ENCODE peak calls at places on chromosomes 16 and 17, in eight cellular contexts. X, T, Y, O, C, D, L and H are unnamed samples.
A peak's percentile ranks its signal among the peaks of the same experiment; 100 is the strongest.

GRCh38 chr17:5238333-5238732 is 3.7 kb upstream of the SCIMP start:
- DNase-seq in L (no peak), X (no peak), D (no peak), O (no peak), C (no peak), Y (no peak), T (no peak), H (no peak)

GRCh38 chr17:40554646-40555295 is 10.5 kb downstream of the CCR7 start:
- DNase-seq in L (no peak), Y (no peak), T (no peak), D (peak; percentile 21), X (no peak), C (peak; percentile 22), O (peak; percentile 17), H (no peak)

GRCh38 chr17:80030730-80031410 is 4.8 kb downstream of the TBC1D16 start:
- DNase-seq in T (no peak), Y (no peak), C (no peak), O (peak; percentile 87), L (no peak), X (no peak), D (peak; percentile 92), H (no peak)

GRCh38 chr17:68100000-68100641 is 64.6 kb downstream of the KPNA2 start:
- DNase-seq in Y (no peak), O (no peak), C (no peak), L (no peak), T (no peak), X (no peak), D (no peak), H (no peak)

GRCh38 chr16:30095166-30096078 is 591 bp downstream of the YPEL3 start:
- DNase-seq in Y (no peak), L (no peak), O (no peak), C (no peak), D (no peak), T (peak; percentile 13), X (no peak), H (no peak)

GRCh38 chr16:31880322-31880979 is 6.8 kb downstream of the ZNF267 start:
- DNase-seq in X (no peak), T (no peak), Y (no peak), O (no peak), C (no peak), L (peak; percentile 77), D (no peak), H (peak; percentile 70)

GRCh38 chr16:24820522-24820921 is 25.2 kb upstream of the SLC5A11 start:
- DNase-seq in L (peak; percentile 5), D (no peak), Y (no peak), C (no peak), O (no peak), X (no peak), T (no peak), H (no peak)

GRCh38 chr16:77807-78443 is at the start of gene MPG:
- DNase-seq in Y (peak; percentile 87), X (peak; percentile 84), T (peak; percentile 89), D (peak; percentile 87), L (peak; percentile 85), O (peak; percentile 77), C (peak; percentile 92), H (no peak)

GRCh38 chr17:39687101-39687545 is 734 bp downstream of the PGAP3 start:
- DNase-seq in O (no peak), T (no peak), X (no peak), L (no peak), D (no peak), C (no peak), Y (no peak), H (no peak)

GRCh38 chr16:4536391-4537106 is 2.0 kb downstream of the CDIP1 start:
- DNase-seq in L (no peak), Y (no peak), C (no peak), O (no peak), D (no peak), X (no peak), T (no peak), H (no peak)
- H3K4me3 ChIP-seq in L (no peak overlapping the region), Y (no peak overlapping the region), C (no peak overlapping the region), O (no peak overlapping the region), D (no peak overlapping the region), X (no peak overlapping the region), T (peak overlapping the region; percentile 58), H (no peak overlapping the region)

GRCh38 chr16:74718140-74718539 is 17.5 kb upstream of the MLKL start:
- DNase-seq in C (no peak), T (no peak), O (no peak), D (no peak), X (no peak), Y (no peak), L (no peak), H (no peak)

GRCh38 chr16:74713876-74714275 is 13.2 kb upstream of the MLKL start:
- DNase-seq in T (no peak), O (no peak), X (no peak), L (no peak), C (no peak), D (no peak), Y (no peak), H (no peak)

GRCh38 chr16:74718741-74719610 is 18.3 kb upstream of the MLKL start:
- DNase-seq in O (no peak), L (no peak), Y (no peak), C (no peak), T (no peak), D (no peak), X (no peak), H (no peak)

GRCh38 chr16:74717367-74717766 is 16.7 kb upstream of the MLKL start:
- DNase-seq in X (no peak), L (no peak), D (no peak), C (no peak), Y (no peak), O (no peak), T (no peak), H (no peak)

DNA sequence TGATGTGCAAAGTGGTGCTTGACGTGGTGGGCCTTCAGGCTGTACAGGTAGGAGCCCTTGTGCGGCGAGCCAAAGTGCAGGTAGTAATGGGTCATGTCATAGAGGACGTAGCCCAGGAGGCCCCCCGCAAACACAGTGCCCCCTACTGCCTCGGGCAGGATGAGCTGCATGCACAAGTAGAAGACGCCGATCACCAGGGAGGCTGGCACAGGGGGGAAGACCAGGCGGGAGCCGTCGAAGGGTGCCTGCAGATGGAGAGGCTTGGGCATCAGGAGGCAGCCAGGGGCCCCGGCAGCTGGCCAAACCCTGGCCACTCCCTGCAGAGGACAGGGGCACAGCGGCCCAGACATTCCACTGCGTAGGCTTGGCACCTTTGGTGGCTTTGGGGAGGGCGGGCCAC is 15.7 kb upstream of the MLKL start:
- DNase-seq in T (no peak), X (no peak), O (no peak), C (no peak), L (no peak), D (no peak), Y (no peak), H (no peak)
- TF ChIP-seq CTCF in T (peak; percentile 14), X (no peak), O (no peak), C (no peak), L (no peak), D (no peak), Y (no peak), H (no peak)

GRCh38 chr17:76137351-76138233 is 3.5 kb downstream of the FOXJ1 start:
- DNase-seq in L (no peak), T (peak; percentile 65), D (no peak), O (no peak), X (no peak), Y (peak; percentile 43), C (no peak), H (no peak)
- H3K4me3 ChIP-seq in L (no peak overlapping the region), T (peak overlapping the region; percentile 47), D (no peak overlapping the region), O (no peak overlapping the region), X (no peak overlapping the region), Y (no peak overlapping the region), C (no peak overlapping the region), H (peak overlapping the region; percentile 30)

GRCh38 chr17:19676901-19677300 is 28.4 kb downstream of the ALDH3A2 start:
- DNase-seq in D (no peak), T (no peak), Y (no peak), L (no peak), C (no peak), X (no peak), O (no peak), H (no peak)

GRCh38 chr17:19671433-19671832 is 22.9 kb downstream of the ALDH3A2 start:
- DNase-seq in T (no peak), L (peak; percentile 11), Y (no peak), D (no peak), O (no peak), X (no peak), C (no peak), H (no peak)

GRCh38 chr17:19670906-19671305 is 22.4 kb downstream of the ALDH3A2 start:
- DNase-seq in X (no peak), Y (no peak), L (no peak), T (no peak), O (no peak), C (no peak), D (no peak), H (no peak)

GRCh38 chr17:19677736-19678379 is 29.3 kb downstream of the ALDH3A2 start:
- DNase-seq in O (no peak), Y (no peak), D (no peak), X (no peak), T (no peak), C (no peak), L (no peak), H (no peak)

GRCh38 chr17:19672009-19672837 is 23.7 kb downstream of the ALDH3A2 start:
- DNase-seq in O (no peak), C (no peak), X (peak; percentile 43), T (no peak), D (peak; percentile 62), Y (no peak), L (peak; percentile 28), H (no peak)
- TF ChIP-seq CTCF in O (no peak), C (peak; percentile 26), X (no peak), T (no peak), D (no peak), Y (peak; percentile 34), L (peak; percentile 3), H (peak; percentile 33)

GRCh38 chr16:53486230-53486629 is 16.8 kb downstream of the AKTIP start:
- DNase-seq in D (no peak), X (no peak), C (no peak), T (no peak), O (no peak), Y (no peak), L (no peak), H (no peak)
- H3K4me3 ChIP-seq in D (no peak overlapping the region), X (no peak overlapping the region), C (no peak overlapping the region), T (no peak overlapping the region), O (no peak overlapping the region), Y (no peak overlapping the region), L (no peak overlapping the region), H (no peak overlapping the region)